ENCODE peak calls at places on chromosomes 4 and X, in four cellular contexts. G is H1; Q is CD8-positive, alpha-beta T cell; Z is right atrium auricular region. B is an unnamed sample.

GRCh38 chr4:5563856-5564255 is 144.5 kb downstream of the EVC2 start:
- DNase-seq in Q (no peak), Z (no peak), G (no peak), B (no peak)

GRCh38 chrX:141220342-141221008 is 21.8 kb downstream of the SPANXC start:
- DNase-seq in Z (no peak), Q (no peak), G (no peak), B (peak)

GRCh38 chrX:143788265-143788664 is 67.7 kb upstream of the SPANXN2 start:
- DNase-seq in Z (no peak), G (no peak), Q (no peak), B (peak)

GRCh38 chr4:3421470-3421869 is 20.3 kb upstream of the HGFAC start:
- DNase-seq in Z (no peak), Q (no peak), G (no peak), B (no peak)

GRCh38 chrX:150257348-150258175 is 105.6 kb upstream of the MAMLD1 start:
- DNase-seq in G (no peak), Z (peak), Q (no peak), B (no peak)

GRCh38 chrX:46777971-46778810 is 19.3 kb upstream of the SLC9A7 start:
- DNase-seq in G (no peak), Q (no peak), Z (no peak), B (peak)

GRCh38 chr4:118797558-118798142 is 38.3 kb downstream of the SEC24D start:
- DNase-seq in Z (no peak), G (no peak), Q (no peak), B (peak)

GRCh38 chr4:168177546-168178149 is 85.3 kb downstream of the ANXA10 start:
- DNase-seq in G (no peak), Q (no peak), Z (no peak), B (no peak)

GRCh38 chrX:47191331-47191730 is 2.3 kb upstream of the UBA1 start:
- DNase-seq in Q (peak), G (no peak), Z (no peak), B (no peak)

GRCh38 chr4:139669859-139670258 is 4.2 kb downstream of the MGST2 start:
- DNase-seq in Z (no peak), G (no peak), Q (no peak), B (no peak)

GRCh38 chrX:91435465-91435864 is 826 bp downstream of the PABPC5 start:
- DNase-seq in Q (no peak), Z (no peak), G (no peak), B (no peak)

GRCh38 chr4:124414641-124415040 is 297.9 kb downstream of the ANKRD50 start:
- DNase-seq in Z (no peak), Q (no peak), G (no peak), B (peak)

GRCh38 chrX:49171752-49172279 is at the start of gene PLP2:
- DNase-seq in G (no peak), Z (no peak), Q (peak), B (peak)

GRCh38 chr4:157702821-157703220 is 470.0 kb downstream of the GASK1B start:
- DNase-seq in Z (no peak), Q (no peak), G (no peak), B (no peak)

GRCh38 chrX:136168929-136169735 is 21.8 kb downstream of the FHL1 start:
- DNase-seq in G (peak), Q (no peak), Z (peak), B (peak)

GRCh38 chrX:17160971-17161370 is 214.0 kb upstream of the NHS start:
- DNase-seq in G (no peak), Z (no peak), Q (no peak), B (no peak)

GRCh38 chrX:13911581-13911980 is 94.7 kb upstream of the GPM6B start:
- DNase-seq in Z (no peak), G (no peak), Q (no peak), B (no peak)

GRCh38 chr4:6469898-6470501 is 2.4 kb downstream of the PPP2R2C start:
- DNase-seq in Z (peak), G (no peak), Q (no peak), B (no peak)

GRCh38 chr4:127698789-127699200 is 31.4 kb upstream of the SLC25A31 start:
- DNase-seq in G (no peak), Q (no peak), Z (no peak), B (peak)

GRCh38 chrX:130253916-130254315 is 14.8 kb downstream of the ZNF280C start:
- DNase-seq in Q (no peak), Z (no peak), G (no peak), B (no peak)

GRCh38 chr4:171644430-171645057 is 168.7 kb upstream of the GALNTL6 start:
- DNase-seq in Q (no peak), G (no peak), Z (no peak), B (no peak)

GRCh38 chr4:182768821-182769220 is 148.4 kb downstream of the DCTD start:
- DNase-seq in G (no peak), Q (no peak), Z (no peak), B (peak)

GRCh38 chr4:113899260-113900177 is 79.9 kb downstream of the ARSJ start:
- DNase-seq in Q (peak), G (no peak), Z (no peak), B (no peak)

GRCh38 chrX:123481908-123482873 is 250.7 kb downstream of the THOC2 start:
- DNase-seq in G (no peak), Z (no peak), Q (no peak), B (no peak)

GRCh38 chrX:81542255-81542654 is 340.4 kb downstream of the SH3BGRL start:
- DNase-seq in Z (no peak), Q (no peak), G (no peak), B (no peak)

GRCh38 chrX:40651620-40652223 is 4.4 kb upstream of the CXorf38 start:
- DNase-seq in Q (peak), Z (peak), G (no peak), B (peak)

GRCh38 chr4:104625706-104626105 is 131.0 kb upstream of the CXXC4 start:
- DNase-seq in G (no peak), Q (no peak), Z (no peak), B (no peak)

GRCh38 chrX:104195489-104196084 is 29.3 kb downstream of the FAM199X start:
- DNase-seq in Q (no peak), Z (no peak), G (no peak), B (peak)

GRCh38 chr4:158566860-158567259 is 45.2 kb downstream of the RXFP1 start:
- DNase-seq in Z (no peak), G (no peak), Q (no peak), B (no peak)

GRCh38 chr4:6162885-6163284 is 37.5 kb downstream of the JAKMIP1 start:
- DNase-seq in G (no peak), Z (no peak), Q (no peak), B (no peak)

GRCh38 chr4:65552071-65552470 is 118.2 kb downstream of the EPHA5 start:
- DNase-seq in Q (no peak), Z (no peak), G (no peak), B (no peak)

GRCh38 chr4:87030606-87031441 is 96.0 kb downstream of the AFF1 start:
- DNase-seq in Z (no peak), G (no peak), Q (no peak), B (no peak)

GRCh38 chrX:86805241-86805640 is 657.0 kb downstream of the DACH2 start:
- DNase-seq in G (no peak), Q (no peak), Z (no peak), B (no peak)

GRCh38 chrX:13893826-13894225 is 76.9 kb upstream of the GPM6B start:
- DNase-seq in Q (no peak), Z (no peak), G (no peak), B (no peak)

GRCh38 chr4:48141048-48141447 is 7.0 kb upstream of the TXK start:
- DNase-seq in G (no peak), Z (no peak), Q (no peak), B (no peak)

GRCh38 chrX:15525664-15526416 is 25.2 kb downstream of the BMX start:
- DNase-seq in Q (no peak), Z (no peak), G (no peak), B (no peak)

GRCh38 chr4:142940614-142941013 is 94.5 kb upstream of the INPP4B start:
- DNase-seq in Z (no peak), Q (no peak), G (no peak), B (no peak)

GRCh38 chrX:106401965-106402559 is 209.7 kb upstream of the RADX start:
- DNase-seq in Z (no peak), Q (no peak), G (no peak), B (no peak)

GRCh38 chr4:151013491-151013890 is 1.6 kb downstream of the LRBA start:
- DNase-seq in G (no peak), Z (no peak), Q (no peak), B (no peak)

DNA sequence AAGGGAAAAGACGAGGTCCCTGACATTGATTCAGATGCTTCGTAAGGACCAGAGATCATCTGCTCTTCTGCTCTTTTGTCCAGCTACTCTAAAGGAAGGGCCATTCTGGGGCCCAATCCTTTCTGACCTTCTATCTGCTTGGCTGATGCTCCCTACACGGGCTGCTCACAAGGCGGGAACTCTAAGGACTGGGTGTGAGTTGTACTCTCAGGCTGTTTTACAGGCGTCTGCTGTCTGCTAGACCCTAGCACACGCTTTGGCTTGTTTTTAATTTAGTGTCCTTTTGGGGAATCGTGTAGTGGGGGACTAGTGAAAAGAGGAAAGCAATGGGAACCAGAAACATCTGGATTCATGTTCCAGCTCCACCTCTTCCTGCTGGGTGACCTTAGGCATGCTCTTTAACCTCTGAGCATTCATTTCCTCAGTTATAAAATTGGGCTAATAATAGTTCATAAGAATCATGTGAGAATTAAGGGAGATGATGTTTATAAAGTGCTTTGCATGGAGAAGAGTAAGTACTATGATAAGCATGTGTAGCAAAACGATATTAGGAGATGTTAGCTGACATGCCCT is 53.1 kb downstream of the CASP3 start:
- DNase-seq in Q (no peak), Z (no peak), G (no peak), B (no peak)
- H3K27ac ChIP-seq in Q (no peak), Z (no peak), G (no peak), B (no peak)

GRCh38 chr4:166252487-166253402 is 379.7 kb downstream of the TLL1 start:
- DNase-seq in G (no peak), Q (no peak), Z (no peak), B (peak)
- TF ChIP-seq CTCF in G (no peak), Q (no peak), Z (no peak), B (peak)

GRCh38 chrX:153981231-153981630 is 8.7 kb downstream of the TMEM187 start:
- DNase-seq in G (no peak), Q (no peak), Z (no peak), B (no peak)

GRCh38 chrX:153988493-153988892 is 15.9 kb downstream of the TMEM187 start:
- DNase-seq in Z (no peak), G (no peak), Q (no peak), B (no peak)

GRCh38 chrX:153983321-153983729 is 10.8 kb downstream of the TMEM187 start:
- DNase-seq in Z (no peak), Q (no peak), G (no peak), B (no peak)

GRCh38 chrX:153981771-153982533 is 9.4 kb downstream of the TMEM187 start:
- DNase-seq in Q (peak), Z (no peak), G (no peak), B (no peak)

GRCh38 chrX:153984351-153985178 is 12.0 kb downstream of the TMEM187 start:
- DNase-seq in Q (peak), G (no peak), Z (no peak), B (no peak)
- H3K4me3 ChIP-seq in Q (peak), G (no peak), Z (no peak), B (no peak)

DNA sequence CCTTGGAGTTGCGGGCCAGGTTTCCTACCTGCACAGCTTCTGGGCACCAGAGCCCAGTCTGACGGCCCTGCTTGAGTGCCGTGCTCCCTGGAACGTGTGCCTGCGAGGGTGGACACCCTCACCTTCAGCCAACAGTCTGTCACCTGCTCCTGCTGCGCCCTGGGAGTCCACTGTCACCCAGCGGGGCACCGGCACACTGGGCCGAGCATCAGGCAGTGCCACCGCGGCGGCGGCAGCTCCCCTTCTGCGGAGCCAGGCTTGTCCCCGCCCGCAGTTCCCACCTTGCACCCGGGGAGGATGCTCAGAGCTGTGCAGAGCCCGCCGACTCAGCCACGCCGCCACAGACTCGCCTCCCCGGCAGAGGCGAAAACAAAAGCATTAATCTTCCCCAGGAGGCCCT is 86.9 kb downstream of the ABLIM2 start:
- DNase-seq in Z (no peak), Q (no peak), G (no peak), B (no peak)
- H3K27ac ChIP-seq in Z (no peak), Q (no peak), G (no peak), B (no peak)

GRCh38 chr4:152979731-152980330 is 43.7 kb downstream of the FHDC1 start:
- DNase-seq in Z (no peak), G (no peak), Q (no peak), B (no peak)

GRCh38 chr4:152983774-152984411 is 47.8 kb downstream of the FHDC1 start:
- DNase-seq in G (no peak), Q (no peak), Z (no peak), B (peak)

GRCh38 chr4:152983221-152983620 is 47.1 kb downstream of the FHDC1 start:
- DNase-seq in Z (no peak), Q (no peak), G (no peak), B (no peak)

GRCh38 chr4:152981278-152981677 is 45.2 kb downstream of the FHDC1 start:
- DNase-seq in Z (no peak), Q (no peak), G (no peak), B (no peak)

DNA sequence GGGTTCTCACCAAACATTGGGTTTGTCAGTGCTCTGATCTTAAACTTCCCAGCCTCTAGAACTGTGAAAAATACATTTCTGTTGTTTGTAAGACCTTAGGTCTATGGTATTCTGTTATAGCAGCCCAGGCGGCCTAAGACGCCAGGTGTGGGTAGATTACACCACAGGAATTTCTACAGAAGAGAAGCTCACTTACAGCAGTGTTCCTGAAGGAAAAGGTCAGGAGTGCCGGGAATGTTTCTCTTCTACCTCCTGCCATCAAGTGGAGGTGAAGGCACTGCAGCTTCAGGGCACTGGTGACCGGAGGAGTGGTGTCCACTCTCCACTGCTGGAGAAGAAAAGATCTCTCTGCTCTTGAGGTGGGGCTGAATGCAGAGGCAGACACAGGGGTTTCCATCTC is 45.7 kb downstream of the FHDC1 start:
- DNase-seq in Q (no peak), Z (no peak), G (no peak), B (no peak)
- TF ChIP-seq CTCF in Q (no peak), Z (no peak), G (no peak), B (no peak)